ENCODE peak calls at places on chromosomes 7 and 10, in six cellular contexts. P is endothelial cell of umbilical vein, L is HCT116, Q is mammary epithelial cell, E is Karpas-422, V is GM23248. W is an unnamed sample.

GRCh38 chr10:129774736-129775401 is 189.2 kb downstream of the EBF3 start:
- DNase-seq in Q (no peak), V (no peak), E (no peak), L (no peak), P (no peak), W (no peak)

GRCh38 chr7:40232242-40232929 is 97.6 kb downstream of the SUGCT start:
- DNase-seq in P (peak), V (peak), Q (peak), L (peak), E (peak), W (peak)

GRCh38 chr7:155807805-155808550 is 4.3 kb downstream of the SHH start:
- DNase-seq in L (no peak), P (no peak), E (no peak), Q (no peak), V (no peak), W (no peak)

GRCh38 chr7:85186083-85186520 is 754 bp downstream of the SEMA3D start:
- DNase-seq in E (no peak), Q (peak), V (peak), L (no peak), P (peak), W (no peak)

GRCh38 chr10:80660266-80660665 is 122.6 kb downstream of the SH2D4B start:
- DNase-seq in E (no peak), V (no peak), P (no peak), Q (no peak), L (no peak), W (no peak)

GRCh38 chr7:68984331-68984730 is 613.9 kb upstream of the AUTS2 start:
- DNase-seq in Q (no peak), L (no peak), E (no peak), P (no peak), V (no peak), W (no peak)

GRCh38 chr7:1950623-1951523 is 280.8 kb downstream of the ELFN1 start:
- DNase-seq in L (no peak), E (no peak), V (no peak), P (peak), Q (no peak), W (no peak)

GRCh38 chr7:94559972-94560371 is 50.4 kb downstream of the CASD1 start:
- DNase-seq in L (no peak), P (no peak), E (no peak), V (no peak), Q (peak), W (no peak)

GRCh38 chr7:636396-636795 is 90.1 kb upstream of the DNAAF5 start:
- DNase-seq in E (no peak), P (no peak), V (peak), Q (no peak), L (peak), W (no peak)

GRCh38 chr7:151893405-151893923 is 16.5 kb upstream of the PRKAG2 start:
- DNase-seq in Q (no peak), P (no peak), V (no peak), E (no peak), L (no peak), W (no peak)

GRCh38 chr7:78437118-78437517 is 638.5 kb downstream of the PHTF2 start:
- DNase-seq in V (peak), Q (peak), L (no peak), P (no peak), E (no peak), W (no peak)

GRCh38 chr10:80413152-80413996 is 5.0 kb downstream of the PRXL2A start:
- DNase-seq in Q (peak), P (peak), L (no peak), E (no peak), V (no peak), W (no peak)

GRCh38 chr7:12765431-12766100 is 78.1 kb downstream of the ARL4A start:
- DNase-seq in E (no peak), Q (no peak), L (no peak), V (peak), P (no peak), W (no peak)

GRCh38 chr10:100909506-100910260 is 3.1 kb upstream of the SLF2 start:
- DNase-seq in Q (no peak), P (peak), V (no peak), L (no peak), E (no peak), W (peak)

GRCh38 chr7:30845426-30846135 is 66.1 kb upstream of the AQP1 start:
- DNase-seq in P (peak), V (peak), E (no peak), L (no peak), Q (peak), W (no peak)

GRCh38 chr7:148681821-148682220 is 16.9 kb upstream of the CUL1 start:
- DNase-seq in P (no peak), Q (no peak), L (no peak), E (no peak), V (no peak), W (no peak)

GRCh38 chr7:134690614-134691504 is 44.2 kb downstream of the BPGM start:
- DNase-seq in Q (peak), E (no peak), P (no peak), V (peak), L (no peak), W (no peak)

GRCh38 chr10:104309980-104310978 is 28.0 kb downstream of the ITPRIP start:
- DNase-seq in E (no peak), V (peak), P (peak), Q (peak), L (no peak), W (no peak)

GRCh38 chr7:45720989-45721388 is 146.8 kb downstream of the ADCY1 start:
- DNase-seq in V (no peak), E (no peak), Q (no peak), P (no peak), L (no peak), W (no peak)

GRCh38 chr10:87705339-87705738 is 45.7 kb downstream of the PAPSS2 start:
- DNase-seq in P (peak), V (peak), Q (peak), E (no peak), L (no peak), W (no peak)

GRCh38 chr7:81788241-81788640 is 18.4 kb upstream of the HGF start:
- DNase-seq in E (no peak), P (no peak), L (no peak), Q (no peak), V (no peak), W (peak)

GRCh38 chr7:13778967-13779366 is 210.5 kb downstream of the ETV1 start:
- DNase-seq in Q (peak), V (peak), E (no peak), L (peak), P (no peak), W (no peak)

GRCh38 chr7:94410471-94411466 is 16.1 kb downstream of the COL1A2 start:
- DNase-seq in P (no peak), V (peak), E (peak), L (no peak), Q (no peak), W (peak)

GRCh38 chr10:124602121-124602561 is 140.5 kb downstream of the LHPP start:
- DNase-seq in L (no peak), V (no peak), E (peak), Q (no peak), P (no peak), W (no peak)

GRCh38 chr10:101961591-101962498 is 94.1 kb downstream of the ARMH3 start:
- DNase-seq in E (no peak), P (no peak), L (no peak), V (peak), Q (no peak), W (no peak)

GRCh38 chr10:6399241-6399701 is 180.8 kb downstream of the PRKCQ start:
- DNase-seq in L (no peak), V (no peak), P (no peak), Q (no peak), E (no peak), W (peak)

GRCh38 chr7:27155816-27156507 is 513 bp downstream of the HOXA7 start:
- DNase-seq in E (peak), L (no peak), P (peak), Q (peak), V (peak), W (peak)

GRCh38 chr7:140646931-140647647 is 6.5 kb upstream of the DENND2A start:
- DNase-seq in L (peak), P (no peak), Q (no peak), E (peak), V (peak), W (peak)

GRCh38 chr7:24440851-24441250 is 132.4 kb upstream of the PALS2 start:
- DNase-seq in V (no peak), L (no peak), Q (peak), P (no peak), E (no peak), W (no peak)

GRCh38 chr10:17075510-17075909 is 54.1 kb downstream of the CUBN start:
- DNase-seq in E (no peak), V (peak), Q (peak), P (peak), L (no peak), W (no peak)

GRCh38 chr7:108251700-108252099 is 121.5 kb upstream of the LAMB4 start:
- DNase-seq in Q (no peak), V (peak), E (no peak), P (no peak), L (no peak), W (no peak)

GRCh38 chr7:1940402-1940786 is 270.3 kb downstream of the ELFN1 start:
- DNase-seq in Q (no peak), E (peak), V (peak), P (no peak), L (no peak), W (peak)

GRCh38 chr10:48625013-48625412 is 20.1 kb upstream of the ARHGAP22 start:
- DNase-seq in L (no peak), E (no peak), Q (peak), P (peak), V (peak), W (no peak)

GRCh38 chr10:27815261-27815660 is 69.6 kb upstream of the MKX start:
- DNase-seq in V (peak), Q (no peak), E (no peak), P (no peak), L (no peak), W (no peak)

GRCh38 chr10:74151879-74152722 is 1.1 kb downstream of the ADK start:
- DNase-seq in V (peak), L (no peak), E (peak), Q (no peak), P (no peak), W (no peak)

GRCh38 chr10:74174533-74174932 is 23.5 kb downstream of the ADK start:
- DNase-seq in P (no peak), E (no peak), Q (no peak), L (no peak), V (peak), W (no peak)

GRCh38 chr7:106058925-106059324 is 53.2 kb downstream of the SYPL1 start:
- DNase-seq in L (no peak), V (no peak), E (peak), P (no peak), Q (no peak), W (peak)

GRCh38 chr7:106056513-106057203 is 55.5 kb downstream of the SYPL1 start:
- DNase-seq in L (peak), V (peak), Q (peak), E (peak), P (peak), W (peak)

GRCh38 chr7:106057962-106058901 is 53.9 kb downstream of the SYPL1 start:
- DNase-seq in L (no peak), P (no peak), Q (peak), V (peak), E (peak), W (peak)

GRCh38 chr7:106059556-106059955 is 52.6 kb downstream of the SYPL1 start:
- DNase-seq in Q (no peak), L (no peak), P (no peak), E (peak), V (peak), W (no peak)

DNA sequence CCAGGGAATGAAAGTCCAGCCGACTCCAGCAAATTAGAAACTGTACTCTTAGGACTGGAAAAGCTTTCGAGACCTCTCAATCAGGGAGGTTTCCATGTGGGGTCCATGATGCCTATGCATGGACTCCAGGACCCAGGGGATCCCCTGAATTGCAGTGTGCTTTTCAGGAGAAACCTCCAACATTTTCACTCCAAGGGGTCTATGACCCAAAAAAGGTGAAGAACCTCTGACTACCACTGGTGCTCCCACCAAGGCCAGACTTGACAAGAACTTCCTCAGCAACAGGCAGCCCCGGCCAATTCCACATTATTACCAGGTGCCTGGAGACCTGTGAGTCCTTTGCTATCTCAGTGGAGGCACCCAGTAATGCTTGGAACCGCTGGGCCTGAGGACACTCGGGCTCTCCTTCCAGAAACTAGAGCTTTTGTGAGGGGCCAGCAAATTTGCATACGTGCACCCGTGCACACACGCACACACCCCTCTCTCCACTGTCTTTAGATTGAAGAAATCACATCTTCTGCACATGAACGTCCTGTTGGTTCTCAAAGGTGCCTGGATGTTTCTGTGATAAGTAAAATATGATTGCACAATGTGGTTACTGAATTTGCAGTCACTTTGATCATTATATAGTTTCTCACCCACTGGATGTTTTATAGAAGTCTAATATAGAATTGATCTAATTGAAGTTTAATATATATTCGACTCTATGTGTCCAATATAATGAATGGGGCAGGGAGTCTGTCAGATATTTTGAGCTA is 54.7 kb downstream of the SYPL1 start:
- DNase-seq in Q (no peak), E (peak), P (no peak), V (no peak), L (no peak), W (peak)
- H2AFZ ChIP-seq in Q (peak), E (no peak), P (no peak), V (peak), L (peak), W (peak)

GRCh38 chr10:44971935-44972792 is 6.4 kb downstream of the DEPP1 start:
- DNase-seq in E (no peak), Q (no peak), L (no peak), P (peak), V (no peak), W (no peak)

GRCh38 chr10:44971419-44971818 is 7.2 kb downstream of the DEPP1 start:
- DNase-seq in Q (no peak), V (no peak), E (no peak), L (no peak), P (no peak), W (no peak)

GRCh38 chr10:44968887-44969400 is 9.3 kb downstream of the RASSF4 start:
- DNase-seq in V (no peak), P (no peak), E (no peak), L (no peak), Q (no peak), W (no peak)

GRCh38 chr10:44969854-44970253 is 8.8 kb downstream of the DEPP1 start:
- DNase-seq in L (no peak), P (no peak), E (no peak), V (no peak), Q (no peak), W (no peak)

GRCh38 chr10:44970812-44971395 is 7.7 kb downstream of the DEPP1 start:
- DNase-seq in V (no peak), Q (no peak), P (no peak), L (no peak), E (no peak), W (no peak)
- H3K4me2 ChIP-seq in V (no peak), Q (no peak), P (no peak), L (no peak), E (no peak), W (no peak)

GRCh38 chr7:20316706-20317105 is 14.0 kb upstream of the ITGB8 start:
- DNase-seq in E (no peak), P (no peak), Q (no peak), L (no peak), V (no peak), W (no peak)
- H2AFZ ChIP-seq in E (no peak), P (no peak), Q (no peak), L (no peak), V (no peak), W (no peak)

GRCh38 chr7:150458235-150458634 is 7.8 kb downstream of the GIMAP8 start:
- DNase-seq in V (no peak), L (no peak), P (no peak), E (no peak), Q (no peak), W (no peak)
- H3K4me2 ChIP-seq in V (no peak), L (no peak), P (no peak), E (no peak), Q (no peak), W (no peak)

GRCh38 chr7:143974457-143974856 is 19.8 kb downstream of the OR2F1 start:
- DNase-seq in E (no peak), L (no peak), P (no peak), Q (peak), V (peak), W (no peak)
- H2AFZ ChIP-seq in E (no peak), L (peak), P (no peak), Q (no peak), V (peak), W (no peak)

GRCh38 chr10:1662361-1663025 is 74.8 kb downstream of the ADARB2 start:
- DNase-seq in P (no peak), Q (no peak), L (no peak), E (no peak), V (no peak), W (peak)
- H3K4me2 ChIP-seq in P (no peak), Q (no peak), L (no peak), E (peak), V (no peak), W (peak)

GRCh38 chr7:132770055-132770454 is 193.8 kb upstream of the PLXNA4 start:
- DNase-seq in V (no peak), E (no peak), L (no peak), P (no peak), Q (no peak), W (no peak)
- H2AFZ ChIP-seq in V (no peak), E (no peak), L (no peak), P (no peak), Q (no peak), W (no peak)

GRCh38 chr10:72812798-72813430 is 80.6 kb upstream of the OIT3 start:
- DNase-seq in V (peak), E (no peak), Q (peak), P (peak), L (peak), W (no peak)

GRCh38 chr10:72814134-72814790 is 79.3 kb upstream of the OIT3 start:
- DNase-seq in V (peak), L (no peak), E (no peak), Q (no peak), P (peak), W (no peak)

GRCh38 chr10:72819053-72819452 is 74.5 kb upstream of the OIT3 start:
- DNase-seq in Q (no peak), L (no peak), E (no peak), V (no peak), P (no peak), W (no peak)

GRCh38 chr10:72818076-72818475 is 75.5 kb upstream of the OIT3 start:
- DNase-seq in E (no peak), V (no peak), Q (no peak), P (no peak), L (peak), W (no peak)

GRCh38 chr10:72816565-72816964 is 77.0 kb upstream of the OIT3 start:
- DNase-seq in V (no peak), P (no peak), Q (no peak), L (no peak), E (no peak), W (no peak)
- H3K4me2 ChIP-seq in V (no peak), P (no peak), Q (no peak), L (no peak), E (no peak), W (no peak)